ENCODE peak calls at places on chromosomes 3 and 15, in eight cellular contexts. O is NCI-H1092, S is NCI-H2029, E is hypothalamus, Z is AG09309, V is T-helper 9 cell, I is stromal cell of bone marrow, N is HTR-8/SVneo. Q is an unnamed sample.

GRCh38 chr15:74798388-74799254 is 14.0 kb upstream of the LMAN1L start:
- DNase-seq in V (no peak), I (no peak), E (no peak), Z (no peak), O (no peak), S (no peak), N (no peak), Q (no peak)

GRCh38 chr3:11908981-11909698 is 62.5 kb upstream of the TAMM41 start:
- DNase-seq in I (no peak), V (no peak), E (no peak), Z (no peak), O (no peak), N (no peak), S (no peak), Q (no peak)

GRCh38 chr15:68389041-68389930 is 42.7 kb downstream of the ITGA11 start:
- DNase-seq in Z (no peak), V (no peak), S (no peak), O (no peak), N (no peak), I (no peak), E (no peak), Q (no peak)

GRCh38 chr15:68302729-68303128 is 25.2 kb downstream of the FEM1B start:
- DNase-seq in Z (no peak), E (no peak), I (no peak), S (no peak), O (no peak), V (no peak), N (no peak), Q (no peak)

GRCh38 chr3:47475029-47475569 is 642 bp downstream of the SCAP start:
- DNase-seq in S (no peak), I (no peak), Z (no peak), V (no peak), N (no peak), O (no peak), E (no peak), Q (no peak)

GRCh38 chr3:67947808-67948508 is 293.5 kb upstream of the SUCLG2 start:
- DNase-seq in S (peak), Z (no peak), I (no peak), N (no peak), V (peak), O (no peak), E (no peak), Q (no peak)

GRCh38 chr3:150603888-150604319 is 783 bp downstream of the SELENOT start:
- DNase-seq in Z (no peak), V (no peak), E (no peak), N (peak), I (no peak), O (peak), S (no peak), Q (peak)

GRCh38 chr15:68606332-68606731 is 27.5 kb downstream of the CORO2B start:
- DNase-seq in Z (no peak), V (no peak), O (no peak), E (no peak), S (no peak), N (no peak), I (no peak), Q (no peak)

GRCh38 chr15:52137432-52138357 is 25.1 kb upstream of the BCL2L10 start:
- DNase-seq in I (no peak), N (no peak), S (peak), Z (no peak), V (no peak), O (no peak), E (no peak), Q (no peak)

GRCh38 chr15:72685925-72686794 is at the start of the genes BBS4 and HIGD2B:
- DNase-seq in N (peak), I (peak), V (peak), O (no peak), Z (no peak), S (no peak), E (no peak), Q (peak)

Q was measured in trophoblast cell.